ENCODE peak calls at places on chromosomes 13 and 19, in four cellular contexts. B is WTC11, V is K562, T is HepG2. D is an unnamed sample.

GRCh38 chr19:6802336-6803035 is 30.0 kb downstream of the VAV1 start:
- DNase-seq in B (no peak), V (no peak), T (no peak), D (peak; percentile 78)

GRCh38 chr13:99955747-99956472 is 15.7 kb downstream of the ZIC5 start:
- DNase-seq in B (peak; percentile 57), V (no peak), T (no peak), D (no peak)

GRCh38 chr13:24172071-24172470 is 11.6 kb downstream of the SPATA13 start:
- DNase-seq in B (no peak), V (no peak), T (no peak), D (no peak)

GRCh38 chr13:96527497-96527896 is 437.6 kb downstream of the HS6ST3 start:
- DNase-seq in B (no peak), V (no peak), T (no peak), D (no peak)

GRCh38 chr19:11767633-11768133 is 883 bp downstream of the ZNF441 start:
- DNase-seq in B (no peak), V (peak; percentile 34), T (peak; percentile 72), D (peak; percentile 31)

GRCh38 chr13:101416181-101417042 is at the start of gene NALCN:
- DNase-seq in B (peak; percentile 34), V (no peak), T (no peak), D (no peak)

GRCh38 chr19:37654525-37654832 is 786 bp downstream of the ZFP30 start:
- DNase-seq in B (no peak), V (no peak), T (no peak), D (no peak)

GRCh38 chr13:28199089-28199488 is 60.7 kb downstream of the PAN3 start:
- DNase-seq in B (no peak), V (no peak), T (no peak), D (no peak)

GRCh38 chr13:43363156-43363918 is 340.0 kb downstream of the DNAJC15 start:
- DNase-seq in B (no peak), V (no peak), T (no peak), D (no peak)

GRCh38 chr19:17497149-17497798 is 14.2 kb upstream of the PGLS start:
- DNase-seq in B (peak; percentile 60), V (no peak), T (no peak), D (no peak)

GRCh38 chr19:56476671-56477428 is at the start of gene ZNF667:
- DNase-seq in B (no peak), V (no peak), T (no peak), D (no peak)

GRCh38 chr13:51396352-51396751 is 56.5 kb downstream of the INTS6 start:
- DNase-seq in B (no peak), V (no peak), T (no peak), D (no peak)

GRCh38 chr13:103157034-103157433 is 90.8 kb upstream of the SLC10A2 start:
- DNase-seq in B (no peak), V (no peak), T (no peak), D (no peak)

GRCh38 chr13:46797468-46798237 is 692 bp upstream of the ESD start:
- DNase-seq in B (no peak), V (peak; percentile 6), T (peak; percentile 36), D (no peak)

GRCh38 chr13:48181482-48182145 is 51.4 kb upstream of the ITM2B start:
- DNase-seq in B (no peak), V (no peak), T (no peak), D (no peak)
- TF ChIP-seq TCF7 in B (no peak), V (no peak), T (no peak), D (no peak)

GRCh38 chr13:40178130-40178529 is 488.3 kb downstream of the FOXO1 start:
- DNase-seq in B (no peak), V (no peak), T (no peak), D (no peak)

GRCh38 chr13:40181203-40181845 is 485.1 kb downstream of the FOXO1 start:
- DNase-seq in B (no peak), V (peak; percentile 26), T (peak; percentile 56), D (no peak)

GRCh38 chr13:40179882-40180281 is 486.6 kb downstream of the FOXO1 start:
- DNase-seq in B (no peak), V (no peak), T (no peak), D (no peak)

GRCh38 chr13:40179421-40179820 is 487.0 kb downstream of the FOXO1 start:
- DNase-seq in B (no peak), V (no peak), T (no peak), D (no peak)

DNA sequence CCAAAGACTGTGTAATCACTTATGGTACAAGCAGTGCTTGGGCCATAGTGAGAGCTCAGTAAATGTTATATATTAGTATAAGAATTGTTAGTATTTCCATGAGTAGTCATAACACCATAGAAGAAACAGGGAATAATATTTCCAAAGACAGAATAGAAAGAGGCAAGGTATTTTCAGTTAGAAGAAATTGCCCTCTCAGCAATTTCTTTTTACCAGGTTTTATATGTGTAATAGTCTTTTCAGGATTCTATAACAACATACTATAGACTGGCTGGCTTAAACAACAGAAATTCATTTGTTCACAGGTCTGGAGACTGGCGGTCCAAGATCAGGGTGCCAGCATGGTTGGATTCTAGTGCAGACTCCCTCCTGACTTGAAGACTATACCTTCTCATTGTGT is 485.7 kb downstream of the FOXO1 start:
- DNase-seq in B (no peak), V (no peak), T (no peak), D (no peak)
- TF ChIP-seq TCF7 in B (no peak), V (no peak), T (no peak), D (no peak)

DNA sequence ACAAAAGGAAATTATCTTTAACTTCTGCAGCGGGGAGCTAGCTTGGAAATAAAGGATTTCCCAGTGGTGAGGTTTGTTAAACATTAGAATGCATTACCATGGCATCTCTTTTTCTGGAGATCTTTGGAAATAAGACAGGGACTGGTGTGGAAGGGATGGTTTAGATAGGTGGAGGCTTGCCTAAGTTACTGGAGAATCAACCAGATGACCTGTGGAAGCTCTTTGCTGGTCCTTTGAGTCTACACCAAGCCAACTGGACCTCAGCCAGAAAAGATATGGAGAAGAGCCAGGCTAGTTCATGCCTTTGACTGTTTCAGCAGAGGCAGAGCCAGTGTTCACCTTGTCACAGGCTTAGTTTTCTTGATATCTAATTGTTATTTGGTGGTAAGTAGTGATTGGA is 134.7 kb downstream of the KCNRG start:
- DNase-seq in B (no peak), V (peak; percentile 26), T (no peak), D (no peak)
- TF ChIP-seq TCF7 in B (no peak), V (no peak), T (no peak), D (no peak)

DNA sequence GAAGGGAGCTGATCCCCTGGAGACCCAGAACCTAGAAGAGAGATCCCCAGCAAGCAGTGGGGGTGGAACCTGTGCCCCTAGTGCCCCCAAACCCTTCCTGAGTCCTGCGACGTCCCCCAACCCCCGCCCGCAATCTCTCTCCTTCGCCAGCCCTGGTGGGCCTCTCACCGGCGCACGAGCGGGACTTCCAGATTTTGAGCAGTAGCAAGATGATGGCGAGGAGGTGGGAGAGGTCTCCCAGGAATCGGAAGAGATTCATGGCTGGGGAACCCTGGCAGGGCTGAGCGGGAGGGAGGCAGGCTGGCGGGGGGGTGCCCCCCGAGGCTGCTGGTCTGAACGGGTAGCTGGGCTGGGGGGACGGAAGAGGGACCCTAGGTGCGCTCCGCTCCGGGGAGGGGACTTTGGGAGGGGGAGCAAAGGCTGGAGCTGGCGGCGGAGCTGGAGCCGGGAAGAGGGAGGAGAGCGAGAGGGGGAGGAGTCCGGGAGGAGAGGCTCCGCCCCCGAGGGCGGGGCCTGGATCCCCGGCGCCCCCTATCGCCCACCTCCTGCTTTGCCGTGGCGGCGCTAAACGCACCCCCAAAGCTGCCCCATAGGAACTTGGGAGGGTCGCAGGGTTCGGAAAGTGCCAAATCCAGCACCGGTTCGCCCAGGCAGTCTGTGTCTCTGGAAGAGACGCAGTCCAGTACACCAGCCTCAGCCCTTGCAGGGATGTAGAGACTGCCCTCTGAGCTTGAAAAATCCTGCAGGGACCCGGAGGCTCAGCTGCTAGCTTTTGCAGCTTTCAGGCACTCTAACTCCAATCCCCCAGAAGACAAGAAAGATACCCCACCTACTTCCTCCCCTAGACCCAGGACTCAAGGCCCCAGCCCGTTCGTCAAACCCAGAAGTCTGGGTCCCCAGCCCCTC is at the start of gene KDELR1:
- DNase-seq in B (peak; percentile 79), V (peak; percentile 91), T (peak; percentile 42), D (no peak)
- TF ChIP-seq TCF7 in B (no peak), V (no peak), T (no peak), D (no peak)

DNA sequence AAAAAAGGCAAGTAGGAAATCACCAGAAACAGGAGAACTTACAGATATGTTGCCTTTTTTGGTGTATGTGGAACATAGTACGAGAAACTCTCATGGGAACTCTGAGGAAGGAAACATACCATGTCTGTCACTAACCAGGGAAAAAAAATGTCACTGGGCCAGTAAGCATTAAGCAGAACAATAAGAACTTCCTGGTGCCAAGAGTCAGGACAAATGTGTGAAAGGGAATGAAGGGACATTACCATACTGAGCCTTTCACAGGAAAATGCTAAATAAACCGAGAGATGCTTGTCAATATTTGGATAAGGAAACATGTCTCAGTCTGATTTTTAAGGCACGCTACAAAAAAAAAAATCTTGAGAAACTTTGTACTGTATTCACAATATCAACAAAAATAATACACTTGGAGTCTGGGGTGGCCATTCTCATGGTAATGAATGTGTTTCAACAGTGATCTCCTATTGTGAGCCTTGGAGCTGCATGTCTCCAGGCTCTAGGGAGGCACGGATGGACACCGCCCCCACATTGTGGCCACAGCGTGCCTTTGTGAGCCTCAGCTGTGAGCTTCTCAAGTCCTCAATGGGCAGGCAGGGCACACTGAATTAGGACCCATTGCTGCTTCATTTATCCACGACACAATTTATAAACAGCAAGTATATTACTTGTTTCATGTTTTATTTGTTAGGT is 113.0 kb upstream of the ARGLU1 start:
- DNase-seq in B (peak; percentile 70), V (no peak), T (no peak), D (no peak)
- TF ChIP-seq TCF7 in B (no peak), V (no peak), T (no peak), D (no peak)

DNA sequence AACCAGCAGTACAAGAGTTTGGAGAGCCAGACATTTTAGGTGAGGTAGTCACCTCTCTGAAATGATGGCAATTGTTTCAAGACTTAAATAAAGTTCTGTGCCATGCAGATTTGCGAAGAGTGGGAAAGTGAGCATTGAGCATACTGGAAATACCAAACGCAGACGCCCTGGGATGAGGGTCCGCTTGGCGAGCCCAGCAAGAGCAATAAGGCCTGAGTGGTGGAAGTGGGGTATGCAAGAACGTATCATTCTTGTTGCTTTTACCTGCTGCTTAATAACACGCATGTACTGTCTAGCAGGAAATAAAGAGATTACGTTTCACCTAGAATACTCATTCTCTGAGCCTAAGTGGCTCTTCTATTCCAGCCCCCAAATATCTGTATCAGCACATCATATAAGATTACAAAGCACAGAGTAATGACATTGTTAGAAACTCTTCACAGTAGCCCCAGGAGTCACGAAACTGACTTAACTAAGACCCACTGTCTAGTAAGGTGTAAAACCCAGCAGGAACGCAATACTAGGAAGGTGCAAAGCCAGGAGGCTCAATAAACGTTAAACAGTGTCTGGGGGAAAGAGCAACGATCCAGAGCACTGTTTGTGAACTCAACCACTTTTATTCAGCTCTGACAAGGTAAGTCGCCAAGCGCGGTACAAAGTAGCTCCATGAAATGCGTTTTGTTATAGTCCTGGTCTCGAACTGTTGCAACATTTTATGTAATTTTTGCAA is 1.3 kb downstream of the RCBTB2 start:
- DNase-seq in B (no peak), V (no peak), T (peak; percentile 13), D (peak; percentile 38)
- TF ChIP-seq TCF7 in B (no peak), V (no peak), T (no peak), D (no peak)

GRCh38 chr19:14091086-14091884 is 734 bp upstream of the SAMD1 start:
- DNase-seq in B (peak; percentile 35), V (peak; percentile 92), T (peak; percentile 44), D (no peak)
- TF ChIP-seq TCF7 in B (no peak), V (no peak), T (no peak), D (no peak)

GRCh38 chr19:41555752-41556151 is 20.2 kb upstream of the CEACAM21 start:
- DNase-seq in B (no peak), V (no peak), T (no peak), D (no peak)
- TF ChIP-seq TCF7 in B (no peak), V (no peak), T (no peak), D (no peak)

D was measured in GM12878.